ENCODE peak calls at places on chromosome 4, in four cellular contexts. L, V, Z and J are unnamed samples.
A peak's percentile ranks its signal among the peaks of the same experiment; 100 is the strongest.

GRCh38 chr4:102497986-102498385 is 3.2 kb upstream of the NFKB1 start:
- DNase-seq in L (no peak), V (no peak), Z (no peak), J (no peak)

GRCh38 chr4:172377486-172378140 is 564.4 kb downstream of the GALNTL6 start:
- DNase-seq in L (no peak), V (no peak), Z (no peak), J (no peak)

GRCh38 chr4:26150948-26151347 is 169.9 kb upstream of the RBPJ start:
- DNase-seq in L (no peak), V (no peak), Z (no peak), J (peak; percentile 25)

GRCh38 chr4:153759407-153760226 is at the start of gene RNF175:
- DNase-seq in L (no peak), V (no peak), Z (no peak), J (no peak)

GRCh38 chr4:145865274-145865941 is 73.2 kb downstream of the ZNF827 start:
- DNase-seq in L (no peak), V (no peak), Z (no peak), J (no peak)

GRCh38 chr4:26826721-26827120 is 33.9 kb upstream of the STIM2 start:
- DNase-seq in L (no peak), V (peak; percentile 60), Z (no peak), J (no peak)

GRCh38 chr4:88439161-88439760 is 17.7 kb upstream of the HERC5 start:
- DNase-seq in L (no peak), V (no peak), Z (no peak), J (no peak)

GRCh38 chr4:32140636-32141035 is 1420.5 kb downstream of the PCDH7 start:
- DNase-seq in L (no peak), V (peak; percentile 41), Z (no peak), J (no peak)

GRCh38 chr4:25843340-25844097 is 19.3 kb downstream of the SEL1L3 start:
- DNase-seq in L (no peak), V (no peak), Z (no peak), J (no peak)

GRCh38 chr4:117965608-117966007 is 68.7 kb upstream of the NDST3 start:
- DNase-seq in L (no peak), V (no peak), Z (no peak), J (no peak)

GRCh38 chr4:142703694-142704309 is 142.3 kb downstream of the INPP4B start:
- DNase-seq in L (no peak), V (no peak), Z (no peak), J (peak; percentile 42)

GRCh38 chr4:29972121-29972520 is 748.0 kb upstream of the PCDH7 start:
- DNase-seq in L (no peak), V (no peak), Z (no peak), J (no peak)

GRCh38 chr4:24244663-24245519 is 339.5 kb downstream of the DHX15 start:
- DNase-seq in L (no peak), V (no peak), Z (no peak), J (no peak)

GRCh38 chr4:10093273-10093621 is 23.4 kb downstream of the WDR1 start:
- DNase-seq in L (no peak), V (no peak), Z (no peak), J (no peak)

GRCh38 chr4:110518889-110519490 is 43.0 kb downstream of the ENPEP start:
- DNase-seq in L (no peak), V (no peak), Z (peak; percentile 7), J (no peak)

GRCh38 chr4:175281894-175282293 is 363.7 kb downstream of the ADAM29 start:
- DNase-seq in L (no peak), V (no peak), Z (no peak), J (no peak)

GRCh38 chr4:141571368-141571767 is 65.0 kb upstream of the IL15 start:
- DNase-seq in L (no peak), V (no peak), Z (no peak), J (no peak)